ENCODE peak calls at places on chromosomes 3 and 15, in five cellular contexts. One of them, this sample, is unnamed.
A peak's percentile ranks its signal among the peaks of the same experiment; 100 is the strongest.

GRCh38 chr15:55715355-55716076 is 27.4 kb downstream of the PRTG start:
- DNase-seq in H9: peak; percentile 32
- DNase-seq in IMR-90: no peak
- DNase-seq in mesenchymal stem cell: peak; percentile 50
- DNase-seq in neuronal stem cell: no peak
- DNase-seq in this sample: peak; percentile 19

GRCh38 chr3:179565496-179565895 is 2.8 kb downstream of the ACTL6A start:
- DNase-seq in H9: no peak
- DNase-seq in IMR-90: no peak
- DNase-seq in mesenchymal stem cell: no peak
- DNase-seq in neuronal stem cell: no peak
- DNase-seq in this sample: no peak

GRCh38 chr3:123100192-123100776 is 33.5 kb downstream of the PDIA5 start:
- DNase-seq in H9: no peak
- DNase-seq in IMR-90: no peak
- DNase-seq in mesenchymal stem cell: no peak
- DNase-seq in neuronal stem cell: no peak
- DNase-seq in this sample: no peak

GRCh38 chr3:56630966-56631365 is 52.1 kb downstream of the TASOR start:
- DNase-seq in H9: no peak
- DNase-seq in IMR-90: peak; percentile 1
- DNase-seq in mesenchymal stem cell: no peak
- DNase-seq in neuronal stem cell: no peak
- DNase-seq in this sample: peak; percentile 1

GRCh38 chr3:197878427-197878826 is 71.6 kb upstream of the RPL35A start:
- DNase-seq in H9: no peak
- DNase-seq in IMR-90: no peak
- DNase-seq in mesenchymal stem cell: no peak
- DNase-seq in neuronal stem cell: no peak
- DNase-seq in this sample: peak; percentile 4

GRCh38 chr15:91032919-91033803 is 10.8 kb upstream of the VPS33B start:
- DNase-seq in H9: peak; percentile 97
- DNase-seq in IMR-90: no peak
- DNase-seq in mesenchymal stem cell: peak; percentile 14
- DNase-seq in neuronal stem cell: peak; percentile 30
- DNase-seq in this sample: peak; percentile 91

GRCh38 chr3:98770261-98771039 is 7.3 kb downstream of the ST3GAL6 start:
- DNase-seq in H9: no peak
- DNase-seq in IMR-90: no peak
- DNase-seq in mesenchymal stem cell: no peak
- DNase-seq in neuronal stem cell: no peak
- DNase-seq in this sample: no peak

GRCh38 chr15:95025924-95026728 is 794.8 kb downstream of the MCTP2 start:
- DNase-seq in H9: peak; percentile 55
- DNase-seq in IMR-90: peak; percentile 61
- DNase-seq in mesenchymal stem cell: peak; percentile 73
- DNase-seq in neuronal stem cell: peak; percentile 39
- DNase-seq in this sample: peak; percentile 35

GRCh38 chr15:89898628-89899302 is 5.0 kb upstream of the AP3S2 start:
- DNase-seq in H9: peak; percentile 83
- DNase-seq in IMR-90: peak; percentile 47
- DNase-seq in mesenchymal stem cell: peak; percentile 55
- DNase-seq in neuronal stem cell: no peak
- DNase-seq in this sample: no peak

GRCh38 chr3:112351036-112351435 is 18.1 kb downstream of the CD200 start:
- DNase-seq in H9: no peak
- DNase-seq in IMR-90: no peak
- DNase-seq in mesenchymal stem cell: no peak
- DNase-seq in neuronal stem cell: peak; percentile 29
- DNase-seq in this sample: no peak

GRCh38 chr3:132187746-132188145 is 129.5 kb upstream of the ACP3 start:
- DNase-seq in H9: no peak
- DNase-seq in IMR-90: no peak
- DNase-seq in mesenchymal stem cell: no peak
- DNase-seq in neuronal stem cell: no peak
- DNase-seq in this sample: no peak

GRCh38 chr15:91779960-91780359 is 73.5 kb upstream of the SLCO3A1 start:
- DNase-seq in H9: no peak
- DNase-seq in IMR-90: no peak
- DNase-seq in mesenchymal stem cell: no peak
- DNase-seq in neuronal stem cell: no peak
- DNase-seq in this sample: no peak

GRCh38 chr3:54217828-54218227 is 95.5 kb downstream of the CACNA2D3 start:
- DNase-seq in H9: no peak
- DNase-seq in IMR-90: no peak
- DNase-seq in mesenchymal stem cell: no peak
- DNase-seq in neuronal stem cell: no peak
- DNase-seq in this sample: no peak

GRCh38 chr3:138256022-138256421 is 68.9 kb downstream of the ARMC8 start:
- DNase-seq in H9: no peak
- DNase-seq in IMR-90: no peak
- DNase-seq in mesenchymal stem cell: no peak
- DNase-seq in neuronal stem cell: no peak
- DNase-seq in this sample: no peak

GRCh38 chr3:69143605-69144004 is 21.2 kb upstream of the LMOD3 start:
- DNase-seq in H9: no peak
- DNase-seq in IMR-90: peak; percentile 18
- DNase-seq in mesenchymal stem cell: no peak
- DNase-seq in neuronal stem cell: no peak
- DNase-seq in this sample: no peak

GRCh38 chr3:55629432-55629831 is 142.3 kb upstream of the WNT5A start:
- DNase-seq in H9: no peak
- DNase-seq in IMR-90: peak; percentile 31
- DNase-seq in mesenchymal stem cell: peak; percentile 32
- DNase-seq in neuronal stem cell: no peak
- DNase-seq in this sample: no peak

GRCh38 chr15:98965597-98965996 is 42.0 kb downstream of the PGPEP1L start:
- DNase-seq in H9: no peak
- DNase-seq in IMR-90: no peak
- DNase-seq in mesenchymal stem cell: no peak
- DNase-seq in neuronal stem cell: no peak
- DNase-seq in this sample: no peak

GRCh38 chr15:92415639-92416297 is 22.1 kb downstream of the ST8SIA2 start:
- DNase-seq in H9: no peak
- DNase-seq in IMR-90: no peak
- DNase-seq in mesenchymal stem cell: no peak
- DNase-seq in neuronal stem cell: no peak
- DNase-seq in this sample: no peak

GRCh38 chr3:113794526-113794925 is 44.1 kb upstream of the GRAMD1C start:
- DNase-seq in H9: no peak
- DNase-seq in IMR-90: no peak
- DNase-seq in mesenchymal stem cell: no peak
- DNase-seq in neuronal stem cell: no peak
- DNase-seq in this sample: no peak

GRCh38 chr3:124829175-124829818 is 57.9 kb downstream of the ITGB5 start:
- DNase-seq in H9: no peak
- DNase-seq in IMR-90: no peak
- DNase-seq in mesenchymal stem cell: peak; percentile 27
- DNase-seq in neuronal stem cell: no peak
- DNase-seq in this sample: no peak

GRCh38 chr3:133987136-133987535 is 42.6 kb downstream of the SLCO2A1 start:
- DNase-seq in H9: no peak
- DNase-seq in IMR-90: no peak
- DNase-seq in mesenchymal stem cell: no peak
- DNase-seq in neuronal stem cell: no peak
- DNase-seq in this sample: no peak

GRCh38 chr3:133989931-133990702 is 39.6 kb downstream of the SLCO2A1 start:
- DNase-seq in H9: no peak
- DNase-seq in IMR-90: no peak
- DNase-seq in mesenchymal stem cell: no peak
- DNase-seq in neuronal stem cell: no peak
- DNase-seq in this sample: no peak

GRCh38 chr3:133988631-133989161 is 41.0 kb downstream of the SLCO2A1 start:
- DNase-seq in H9: peak; percentile 76
- DNase-seq in IMR-90: no peak
- DNase-seq in mesenchymal stem cell: no peak
- DNase-seq in neuronal stem cell: no peak
- DNase-seq in this sample: peak; percentile 71

GRCh38 chr3:133986302-133986701 is 43.4 kb downstream of the SLCO2A1 start:
- DNase-seq in H9: no peak
- DNase-seq in IMR-90: no peak
- DNase-seq in mesenchymal stem cell: peak; percentile 26
- DNase-seq in neuronal stem cell: no peak
- DNase-seq in this sample: no peak

GRCh38 chr3:133987933-133988484 is 41.7 kb downstream of the SLCO2A1 start:
- DNase-seq in H9: no peak
- DNase-seq in IMR-90: no peak
- DNase-seq in mesenchymal stem cell: no peak
- DNase-seq in neuronal stem cell: no peak
- DNase-seq in this sample: no peak
- H2AK5ac ChIP-seq in H9: no peak overlapping the region
- H2AK5ac ChIP-seq in IMR-90: no peak overlapping the region
- H2AK5ac ChIP-seq in mesenchymal stem cell: no peak overlapping the region
- H2AK5ac ChIP-seq in neuronal stem cell: no peak overlapping the region
- H2AK5ac ChIP-seq in this sample: peak overlapping the region; percentile 34

GRCh38 chr3:193851941-193852674 is 259.1 kb downstream of the OPA1 start:
- DNase-seq in H9: peak; percentile 69
- DNase-seq in IMR-90: no peak
- DNase-seq in mesenchymal stem cell: no peak
- DNase-seq in neuronal stem cell: peak; percentile 37
- DNase-seq in this sample: no peak
- H2AFZ ChIP-seq in H9: no peak overlapping the region
- H2AFZ ChIP-seq in IMR-90: no peak overlapping the region
- H2AFZ ChIP-seq in mesenchymal stem cell: no peak overlapping the region
- H2AFZ ChIP-seq in neuronal stem cell: peak overlapping the region; percentile 85
- H2AFZ ChIP-seq in this sample: no peak overlapping the region

GRCh38 chr15:40436892-40437753 is 3.6 kb upstream of the BAHD1 start:
- DNase-seq in H9: no peak
- DNase-seq in IMR-90: no peak
- DNase-seq in mesenchymal stem cell: no peak
- DNase-seq in neuronal stem cell: no peak
- DNase-seq in this sample: no peak

GRCh38 chr15:40437754-40438687 is 2.7 kb upstream of the BAHD1 start:
- DNase-seq in H9: no peak
- DNase-seq in IMR-90: no peak
- DNase-seq in mesenchymal stem cell: no peak
- DNase-seq in neuronal stem cell: no peak
- DNase-seq in this sample: no peak

GRCh38 chr15:40439461-40440299 is 1.1 kb upstream of the BAHD1 start:
- DNase-seq in H9: peak; percentile 87
- DNase-seq in IMR-90: peak; percentile 26
- DNase-seq in mesenchymal stem cell: peak; percentile 65
- DNase-seq in neuronal stem cell: no peak
- DNase-seq in this sample: peak; percentile 85

GRCh38 chr15:40440300-40441011 is at the start of gene BAHD1:
- DNase-seq in H9: peak; percentile 97
- DNase-seq in IMR-90: peak; percentile 92
- DNase-seq in mesenchymal stem cell: peak; percentile 95
- DNase-seq in neuronal stem cell: peak; percentile 89
- DNase-seq in this sample: peak; percentile 94

GRCh38 chr15:40438712-40439111 is 2.0 kb upstream of the BAHD1 start:
- DNase-seq in H9: no peak
- DNase-seq in IMR-90: no peak
- DNase-seq in mesenchymal stem cell: no peak
- DNase-seq in neuronal stem cell: no peak
- DNase-seq in this sample: no peak
- H2AK5ac ChIP-seq in H9: no peak overlapping the region
- H2AK5ac ChIP-seq in IMR-90: no peak overlapping the region
- H2AK5ac ChIP-seq in mesenchymal stem cell: no peak overlapping the region
- H2AK5ac ChIP-seq in neuronal stem cell: peak overlapping the region; percentile 91
- H2AK5ac ChIP-seq in this sample: no peak overlapping the region

GRCh38 chr15:85157344-85157743 is 175.7 kb downstream of the PDE8A start:
- DNase-seq in H9: no peak
- DNase-seq in IMR-90: no peak
- DNase-seq in mesenchymal stem cell: no peak
- DNase-seq in neuronal stem cell: no peak
- DNase-seq in this sample: no peak

GRCh38 chr15:85155857-85156256 is 174.2 kb downstream of the PDE8A start:
- DNase-seq in H9: no peak
- DNase-seq in IMR-90: no peak
- DNase-seq in mesenchymal stem cell: no peak
- DNase-seq in neuronal stem cell: no peak
- DNase-seq in this sample: no peak

GRCh38 chr15:85151861-85152260 is 170.2 kb downstream of the PDE8A start:
- DNase-seq in H9: no peak
- DNase-seq in IMR-90: peak; percentile 22
- DNase-seq in mesenchymal stem cell: no peak
- DNase-seq in neuronal stem cell: no peak
- DNase-seq in this sample: no peak

GRCh38 chr15:85154061-85154460 is 172.4 kb downstream of the PDE8A start:
- DNase-seq in H9: no peak
- DNase-seq in IMR-90: no peak
- DNase-seq in mesenchymal stem cell: no peak
- DNase-seq in neuronal stem cell: no peak
- DNase-seq in this sample: no peak

GRCh38 chr15:85155360-85155759 is 173.7 kb downstream of the PDE8A start:
- DNase-seq in H9: no peak
- DNase-seq in IMR-90: no peak
- DNase-seq in mesenchymal stem cell: no peak
- DNase-seq in neuronal stem cell: no peak
- DNase-seq in this sample: no peak
- H2AFZ ChIP-seq in H9: no peak overlapping the region
- H2AFZ ChIP-seq in IMR-90: peak overlapping the region; percentile 1
- H2AFZ ChIP-seq in mesenchymal stem cell: no peak overlapping the region
- H2AFZ ChIP-seq in neuronal stem cell: no peak overlapping the region
- H2AFZ ChIP-seq in this sample: no peak overlapping the region

GRCh38 chr15:75647370-75648155 is at the start of gene SNX33:
- DNase-seq in H9: peak; percentile 90
- DNase-seq in IMR-90: peak; percentile 89
- DNase-seq in mesenchymal stem cell: peak; percentile 94
- DNase-seq in neuronal stem cell: peak; percentile 90
- DNase-seq in this sample: peak; percentile 79
- H2AK5ac ChIP-seq in H9: no peak within 1 kb of the TSS
- H2AK5ac ChIP-seq in IMR-90: peak within 1 kb of the TSS; percentile 91
- H2AK5ac ChIP-seq in mesenchymal stem cell: no peak within 1 kb of the TSS
- H2AK5ac ChIP-seq in neuronal stem cell: peak within 1 kb of the TSS; percentile 79
- H2AK5ac ChIP-seq in this sample: peak within 1 kb of the TSS; percentile 46

GRCh38 chr15:79595271-79595670 is 163.1 kb downstream of the MINAR1 start:
- DNase-seq in H9: no peak
- DNase-seq in IMR-90: no peak
- DNase-seq in mesenchymal stem cell: no peak
- DNase-seq in neuronal stem cell: no peak
- DNase-seq in this sample: no peak
- H2AFZ ChIP-seq in H9: no peak overlapping the region
- H2AFZ ChIP-seq in IMR-90: no peak overlapping the region
- H2AFZ ChIP-seq in mesenchymal stem cell: no peak overlapping the region
- H2AFZ ChIP-seq in neuronal stem cell: no peak overlapping the region
- H2AFZ ChIP-seq in this sample: no peak overlapping the region

DNA sequence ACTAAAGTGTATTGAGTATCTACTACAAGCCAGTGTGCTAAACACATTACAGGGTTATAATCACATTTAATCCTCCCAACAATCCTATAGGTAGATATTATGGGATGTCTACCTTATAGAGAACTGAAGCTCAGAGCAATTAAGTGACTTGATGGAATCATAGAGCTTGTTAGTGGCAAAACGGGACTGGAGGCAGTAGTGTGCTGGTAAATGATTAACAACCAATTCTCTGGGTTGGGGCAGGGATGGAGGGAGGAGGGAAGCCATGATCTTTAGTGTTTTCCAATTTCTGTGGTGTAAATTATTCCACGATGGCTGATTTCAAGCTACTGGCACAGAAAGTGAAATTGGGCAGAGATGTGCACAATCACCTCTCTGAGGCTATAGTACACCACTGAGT is 18.5 kb upstream of the CSRNP1 start:
- DNase-seq in H9: no peak
- DNase-seq in IMR-90: no peak
- DNase-seq in mesenchymal stem cell: no peak
- DNase-seq in neuronal stem cell: no peak
- DNase-seq in this sample: no peak
- H2AK5ac ChIP-seq in H9: no peak overlapping the region
- H2AK5ac ChIP-seq in IMR-90: no peak overlapping the region
- H2AK5ac ChIP-seq in mesenchymal stem cell: no peak overlapping the region
- H2AK5ac ChIP-seq in neuronal stem cell: no peak overlapping the region
- H2AK5ac ChIP-seq in this sample: no peak overlapping the region